ENCODE peak calls at places on chromosomes 16 and 17, in ten cellular contexts. One of them, this sample, is unnamed.

GRCh38 chr17:19237389-19238166 is 412 bp downstream of the EPN2 start:
- DNase-seq in fibroblast of pulmonary artery: no peak
- DNase-seq in H1: no peak
- DNase-seq in central memory CD8-positive, alpha-beta T cell: peak; percentile 28
- DNase-seq in GM12878: no peak
- DNase-seq in GM03348: peak; percentile 60
- DNase-seq in activated T-cell treated with anti-CD3 and anti-CD28 coated beads, Interleukin-2, amount 50 U/mL, for 1 hour: no peak
- DNase-seq in iris pigment epithelial cell: no peak
- DNase-seq in AG08396: no peak
- DNase-seq in WERI-Rb-1: peak; percentile 45
- DNase-seq in this sample: no peak

GRCh38 chr17:15436399-15437369 is 30.7 kb downstream of the CDRT4 start:
- DNase-seq in GM03348: peak; percentile 24
- DNase-seq in GM12878: no peak
- DNase-seq in AG08396: peak; percentile 29
- DNase-seq in iris pigment epithelial cell: peak; percentile 63
- DNase-seq in activated T-cell treated with anti-CD3 and anti-CD28 coated beads, Interleukin-2, amount 50 U/mL, for 1 hour: peak; percentile 18
- DNase-seq in fibroblast of pulmonary artery: peak; percentile 69
- DNase-seq in central memory CD8-positive, alpha-beta T cell: no peak
- DNase-seq in H1: no peak
- DNase-seq in WERI-Rb-1: peak; percentile 51
- DNase-seq in this sample: peak; percentile 21

GRCh38 chr17:260944-261343 is 79.5 kb upstream of the DOC2B start:
- DNase-seq in central memory CD8-positive, alpha-beta T cell: no peak
- DNase-seq in fibroblast of pulmonary artery: no peak
- DNase-seq in H1: no peak
- DNase-seq in GM12878: no peak
- DNase-seq in GM03348: no peak
- DNase-seq in activated T-cell treated with anti-CD3 and anti-CD28 coated beads, Interleukin-2, amount 50 U/mL, for 1 hour: no peak
- DNase-seq in AG08396: no peak
- DNase-seq in iris pigment epithelial cell: no peak
- DNase-seq in WERI-Rb-1: peak; percentile 1
- DNase-seq in this sample: no peak

GRCh38 chr17:43536236-43537088 is 9.7 kb downstream of the ETV4 start:
- DNase-seq in fibroblast of pulmonary artery: peak; percentile 68
- DNase-seq in GM03348: peak; percentile 84
- DNase-seq in iris pigment epithelial cell: peak; percentile 31
- DNase-seq in central memory CD8-positive, alpha-beta T cell: no peak
- DNase-seq in GM12878: no peak
- DNase-seq in H1: no peak
- DNase-seq in WERI-Rb-1: no peak
- DNase-seq in activated T-cell treated with anti-CD3 and anti-CD28 coated beads, Interleukin-2, amount 50 U/mL, for 1 hour: no peak
- DNase-seq in AG08396: no peak
- DNase-seq in this sample: no peak

GRCh38 chr17:50350733-50351132 is 4.8 kb downstream of the XYLT2 start:
- DNase-seq in fibroblast of pulmonary artery: no peak
- DNase-seq in AG08396: no peak
- DNase-seq in activated T-cell treated with anti-CD3 and anti-CD28 coated beads, Interleukin-2, amount 50 U/mL, for 1 hour: peak; percentile 2
- DNase-seq in GM03348: no peak
- DNase-seq in iris pigment epithelial cell: no peak
- DNase-seq in WERI-Rb-1: no peak
- DNase-seq in central memory CD8-positive, alpha-beta T cell: no peak
- DNase-seq in GM12878: no peak
- DNase-seq in H1: no peak
- DNase-seq in this sample: no peak

GRCh38 chr17:14427914-14428639 is 127.2 kb downstream of the HS3ST3B1 start:
- DNase-seq in WERI-Rb-1: no peak
- DNase-seq in GM03348: no peak
- DNase-seq in AG08396: no peak
- DNase-seq in GM12878: peak; percentile 3
- DNase-seq in H1: no peak
- DNase-seq in central memory CD8-positive, alpha-beta T cell: peak; percentile 53
- DNase-seq in activated T-cell treated with anti-CD3 and anti-CD28 coated beads, Interleukin-2, amount 50 U/mL, for 1 hour: peak; percentile 39
- DNase-seq in iris pigment epithelial cell: no peak
- DNase-seq in fibroblast of pulmonary artery: no peak
- DNase-seq in this sample: no peak

GRCh38 chr16:85514601-85515318 is 98.4 kb upstream of the GSE1 start:
- DNase-seq in WERI-Rb-1: no peak
- DNase-seq in H1: no peak
- DNase-seq in AG08396: peak; percentile 96
- DNase-seq in GM12878: no peak
- DNase-seq in GM03348: peak; percentile 96
- DNase-seq in iris pigment epithelial cell: peak; percentile 92
- DNase-seq in central memory CD8-positive, alpha-beta T cell: no peak
- DNase-seq in fibroblast of pulmonary artery: peak; percentile 90
- DNase-seq in activated T-cell treated with anti-CD3 and anti-CD28 coated beads, Interleukin-2, amount 50 U/mL, for 1 hour: no peak
- DNase-seq in this sample: no peak

GRCh38 chr16:48745541-48745940 is 135.6 kb upstream of the N4BP1 start:
- DNase-seq in H1: no peak
- DNase-seq in GM12878: no peak
- DNase-seq in WERI-Rb-1: no peak
- DNase-seq in activated T-cell treated with anti-CD3 and anti-CD28 coated beads, Interleukin-2, amount 50 U/mL, for 1 hour: no peak
- DNase-seq in GM03348: no peak
- DNase-seq in AG08396: no peak
- DNase-seq in fibroblast of pulmonary artery: no peak
- DNase-seq in central memory CD8-positive, alpha-beta T cell: no peak
- DNase-seq in iris pigment epithelial cell: no peak
- DNase-seq in this sample: no peak

GRCh38 chr17:29589524-29590260 is at the start of gene GIT1:
- DNase-seq in central memory CD8-positive, alpha-beta T cell: peak; percentile 71
- DNase-seq in fibroblast of pulmonary artery: peak; percentile 81
- DNase-seq in iris pigment epithelial cell: peak; percentile 84
- DNase-seq in GM03348: peak; percentile 98
- DNase-seq in H1: no peak
- DNase-seq in GM12878: no peak
- DNase-seq in WERI-Rb-1: peak; percentile 84
- DNase-seq in activated T-cell treated with anti-CD3 and anti-CD28 coated beads, Interleukin-2, amount 50 U/mL, for 1 hour: peak; percentile 86
- DNase-seq in AG08396: peak; percentile 97
- DNase-seq in this sample: peak; percentile 89

GRCh38 chr17:39648876-39649430 is 12.0 kb downstream of the STARD3 start:
- DNase-seq in activated T-cell treated with anti-CD3 and anti-CD28 coated beads, Interleukin-2, amount 50 U/mL, for 1 hour: no peak
- DNase-seq in WERI-Rb-1: no peak
- DNase-seq in GM12878: no peak
- DNase-seq in GM03348: no peak
- DNase-seq in fibroblast of pulmonary artery: peak; percentile 61
- DNase-seq in central memory CD8-positive, alpha-beta T cell: no peak
- DNase-seq in H1: no peak
- DNase-seq in AG08396: no peak
- DNase-seq in iris pigment epithelial cell: peak; percentile 74
- DNase-seq in this sample: no peak

This sample was measured in LoVo.